ENCODE peak calls at places on chromosomes 12 and 14, in four cellular contexts. N is NCI-H69; G is activated naive CD8-positive, alpha-beta T cell treated with anti-CD3 and anti-CD28 coated beads for 36 hours; E is stimulated activated naive B cell treated with anti-CD40 and anti-IgM and Interleukin-4, amounts not matched to agents 10 μg/mL and 1 μg/mL and 100 μg/mL, for 72 hours. X is an unnamed sample.

GRCh38 chr14:68266998-68267397 is 447.4 kb downstream of the RAD51B start:
- DNase-seq in G (no peak), E (peak; percentile 62), N (no peak), X (no peak)

GRCh38 chr14:95433094-95433478 is 83.4 kb downstream of the SYNE3 start:
- DNase-seq in E (no peak), N (no peak), G (no peak), X (no peak)

GRCh38 chr14:50675597-50675996 is 7.5 kb upstream of the SAV1 start:
- DNase-seq in N (no peak), E (no peak), G (no peak), X (no peak)

GRCh38 chr12:124916370-124917134 is 2.1 kb upstream of the UBC start:
- DNase-seq in G (peak; percentile 44), N (no peak), E (no peak), X (no peak)

GRCh38 chr14:74882103-74882920 is 596 bp downstream of the DLST start:
- DNase-seq in N (peak; percentile 67), G (peak; percentile 63), E (peak; percentile 25), X (peak; percentile 23)

GRCh38 chr14:53209370-53209769 is 56.2 kb upstream of the DDHD1 start:
- DNase-seq in N (no peak), E (no peak), G (no peak), X (peak; percentile 72)

GRCh38 chr14:95515523-95516517 is 630 bp downstream of the SYNE3 start:
- DNase-seq in G (peak; percentile 92), E (peak; percentile 93), N (peak; percentile 73), X (peak; percentile 84)

GRCh38 chr12:20342111-20342510 is 26.2 kb upstream of the PDE3A start:
- DNase-seq in N (no peak), E (no peak), G (no peak), X (no peak)

GRCh38 chr12:109881752-109882151 is 1.4 kb upstream of the GLTP start:
- DNase-seq in G (no peak), N (no peak), E (no peak), X (no peak)

GRCh38 chr12:121036810-121037326 is 2.2 kb downstream of the OASL start:
- DNase-seq in G (peak; percentile 60), E (no peak), N (no peak), X (peak; percentile 64)

GRCh38 chr14:63991833-63992232 is 139.0 kb downstream of the SYNE2 start:
- DNase-seq in G (no peak), E (no peak), N (no peak), X (peak; percentile 7)

GRCh38 chr12:3604750-3605638 is 114.0 kb downstream of the PRMT8 start:
- DNase-seq in E (no peak), N (peak; percentile 99), G (no peak), X (peak; percentile 18)

GRCh38 chr12:127115468-127116035 is 1151.4 kb upstream of the TMEM132C start:
- DNase-seq in E (no peak), N (no peak), G (no peak), X (no peak)

GRCh38 chr12:104462931-104463339 is 6.2 kb downstream of the CHST11 start:
- DNase-seq in E (peak; percentile 38), G (peak; percentile 50), N (no peak), X (peak; percentile 79)

GRCh38 chr12:52402873-52403510 is 3.1 kb downstream of the KRT82 start:
- DNase-seq in E (no peak), N (peak; percentile 21), G (no peak), X (no peak)

GRCh38 chr14:66496188-66496807 is 10.1 kb downstream of the CCDC196 start:
- DNase-seq in G (no peak), E (no peak), N (no peak), X (no peak)

GRCh38 chr14:34365309-34365915 is 96.6 kb downstream of the SPTSSA start:
- DNase-seq in E (no peak), G (no peak), N (peak; percentile 43), X (peak; percentile 46)